ENCODE peak calls at places on chromosome 11, in ten cellular contexts. R is substantia nigra; X is lower lobe of right lung; P is activated T-cell treated with anti-CD3 and anti-CD28 coated beads for 1 hour; L is uterus; O is CD4-positive, alpha-beta memory T cell; G is NCI-H2081; D is stomach; Y is stimulated activated CD4-positive, alpha-beta T cell treated with anti-CD3 and anti-CD28 coated beads, Interleukin-2, amount 100 ng/mL, for 48 hours; C is naive thymus-derived CD8-positive, alpha-beta T cell. M is an unnamed sample.

GRCh38 chr11:67054851-67055523 is 1.7 kb upstream of the RHOD start:
- DNase-seq in R (no peak), X (peak), P (no peak), L (no peak), O (no peak), G (peak), D (peak), Y (no peak), C (no peak), M (peak)

GRCh38 chr11:81573367-81573766 is 1160.3 kb downstream of the FAM181B start:
- DNase-seq in R (no peak), X (no peak), P (no peak), L (no peak), O (no peak), G (no peak), D (no peak), Y (no peak), C (no peak), M (no peak)

GRCh38 chr11:93606314-93606713 is 55.2 kb upstream of the CEP295 start:
- DNase-seq in R (no peak), X (no peak), P (no peak), L (no peak), O (no peak), G (no peak), D (no peak), Y (no peak), C (no peak), M (no peak)

GRCh38 chr11:16794047-16794818 is 55.8 kb downstream of the C11orf58 start:
- DNase-seq in R (no peak), X (no peak), P (no peak), L (no peak), O (no peak), G (no peak), D (no peak), Y (no peak), C (no peak), M (no peak)

GRCh38 chr11:16871368-16871767 is 132.9 kb downstream of the C11orf58 start:
- DNase-seq in R (no peak), X (no peak), P (no peak), L (no peak), O (no peak), G (no peak), D (no peak), Y (no peak), C (no peak), M (no peak)

GRCh38 chr11:110679323-110679980 is 32.8 kb downstream of the ARHGAP20 start:
- DNase-seq in R (no peak), X (no peak), P (no peak), L (no peak), O (no peak), G (no peak), D (no peak), Y (no peak), C (no peak), M (no peak)

GRCh38 chr11:93330446-93330984 is at the start of gene DEUP1:
- DNase-seq in R (peak), X (peak), P (no peak), L (peak), O (no peak), G (peak), D (peak), Y (peak), C (no peak), M (peak)

GRCh38 chr11:76033699-76034098 is 172.6 kb downstream of the WNT11 start:
- DNase-seq in R (no peak), X (no peak), P (no peak), L (no peak), O (no peak), G (no peak), D (no peak), Y (no peak), C (no peak), M (no peak)

GRCh38 chr11:124520253-124520854 is 23.1 kb downstream of the OR8B12 start:
- DNase-seq in R (no peak), X (no peak), P (no peak), L (no peak), O (no peak), G (no peak), D (no peak), Y (no peak), C (no peak), M (no peak)

GRCh38 chr11:14618060-14618459 is 25.5 kb upstream of the PDE3B start:
- DNase-seq in R (no peak), X (no peak), P (no peak), L (no peak), O (no peak), G (no peak), D (no peak), Y (no peak), C (no peak), M (no peak)

GRCh38 chr11:44840526-44840925 is 110.2 kb downstream of the TP53I11 start:
- DNase-seq in R (no peak), X (no peak), P (no peak), L (no peak), O (no peak), G (no peak), D (no peak), Y (no peak), C (no peak), M (no peak)

GRCh38 chr11:119120639-119121007 is 757 bp upstream of the HINFP start:
- DNase-seq in R (no peak), X (no peak), P (no peak), L (peak), O (no peak), G (peak), D (no peak), Y (no peak), C (no peak), M (no peak)

GRCh38 chr11:117218133-117218915 is 13.5 kb downstream of the PCSK7 start:
- DNase-seq in R (no peak), X (peak), P (no peak), L (peak), O (no peak), G (no peak), D (no peak), Y (no peak), C (no peak), M (peak)

GRCh38 chr11:130882138-130882551 is 34.1 kb downstream of the SNX19 start:
- DNase-seq in R (no peak), X (no peak), P (no peak), L (no peak), O (no peak), G (no peak), D (no peak), Y (no peak), C (no peak), M (no peak)